ENCODE peak calls at places on chromosomes 16 and 17, in five cellular contexts. One of them, this sample, is unnamed.

GRCh38 chr17:78976907-78977680 is 2.6 kb downstream of the LGALS3BP start:
- DNase-seq in RWPE1: no peak
- DNase-seq in ascending aorta: no peak
- DNase-seq in pancreas: no peak
- DNase-seq in CD8-positive, alpha-beta memory T cell: no peak
- DNase-seq in this sample: no peak

GRCh38 chr17:75681289-75681688 is 14.2 kb downstream of the SAP30BP start:
- DNase-seq in RWPE1: peak
- DNase-seq in CD8-positive, alpha-beta memory T cell: no peak
- DNase-seq in pancreas: no peak
- DNase-seq in ascending aorta: no peak
- DNase-seq in this sample: no peak

GRCh38 chr17:42508426-42509164 is 27.4 kb upstream of the NAGLU start:
- DNase-seq in CD8-positive, alpha-beta memory T cell: no peak
- DNase-seq in RWPE1: no peak
- DNase-seq in ascending aorta: no peak
- DNase-seq in pancreas: no peak
- DNase-seq in this sample: no peak

GRCh38 chr17:17609121-17609520 is 17.6 kb upstream of the PEMT start:
- DNase-seq in pancreas: no peak
- DNase-seq in CD8-positive, alpha-beta memory T cell: no peak
- DNase-seq in ascending aorta: no peak
- DNase-seq in RWPE1: peak
- DNase-seq in this sample: no peak

GRCh38 chr16:86740298-86740697 is 161.9 kb downstream of the FOXL1 start:
- DNase-seq in RWPE1: no peak
- DNase-seq in CD8-positive, alpha-beta memory T cell: no peak
- DNase-seq in ascending aorta: no peak
- DNase-seq in pancreas: no peak
- DNase-seq in this sample: no peak

GRCh38 chr16:78437352-78437968 is 338.0 kb downstream of the WWOX start:
- DNase-seq in pancreas: no peak
- DNase-seq in CD8-positive, alpha-beta memory T cell: peak
- DNase-seq in RWPE1: peak
- DNase-seq in ascending aorta: no peak
- DNase-seq in this sample: no peak

GRCh38 chr16:87661561-87661960 is 59.3 kb downstream of the JPH3 start:
- DNase-seq in pancreas: no peak
- DNase-seq in RWPE1: peak
- DNase-seq in CD8-positive, alpha-beta memory T cell: no peak
- DNase-seq in ascending aorta: no peak
- DNase-seq in this sample: no peak

GRCh38 chr16:49350265-49351103 is 23.1 kb upstream of the C16orf78 start:
- DNase-seq in RWPE1: peak
- DNase-seq in CD8-positive, alpha-beta memory T cell: peak
- DNase-seq in pancreas: peak
- DNase-seq in ascending aorta: peak
- DNase-seq in this sample: no peak

GRCh38 chr17:41565338-41565737 is 6.5 kb downstream of the KRT9 start:
- DNase-seq in RWPE1: no peak
- DNase-seq in pancreas: no peak
- DNase-seq in ascending aorta: no peak
- DNase-seq in CD8-positive, alpha-beta memory T cell: no peak
- DNase-seq in this sample: no peak

GRCh38 chr17:69173118-69173517 is 31.4 kb upstream of the ABCA6 start:
- DNase-seq in ascending aorta: no peak
- DNase-seq in pancreas: no peak
- DNase-seq in RWPE1: no peak
- DNase-seq in CD8-positive, alpha-beta memory T cell: no peak
- DNase-seq in this sample: no peak

GRCh38 chr17:5468075-5468473 is 708 bp downstream of the DHX33 start:
- DNase-seq in pancreas: no peak
- DNase-seq in RWPE1: peak
- DNase-seq in ascending aorta: no peak
- DNase-seq in CD8-positive, alpha-beta memory T cell: peak
- DNase-seq in this sample: no peak

GRCh38 chr17:17877548-17878358 is 41.0 kb upstream of the SREBF1 start:
- DNase-seq in CD8-positive, alpha-beta memory T cell: no peak
- DNase-seq in RWPE1: no peak
- DNase-seq in pancreas: peak
- DNase-seq in ascending aorta: peak
- DNase-seq in this sample: peak

GRCh38 chr16:28597692-28598261 is 927 bp upstream of the SULT1A2 start:
- DNase-seq in ascending aorta: no peak
- DNase-seq in CD8-positive, alpha-beta memory T cell: no peak
- DNase-seq in RWPE1: no peak
- DNase-seq in pancreas: no peak
- DNase-seq in this sample: no peak

GRCh38 chr17:74150428-74151025 is 53.0 kb upstream of the RPL38 start:
- DNase-seq in RWPE1: no peak
- DNase-seq in CD8-positive, alpha-beta memory T cell: no peak
- DNase-seq in pancreas: no peak
- DNase-seq in ascending aorta: no peak
- DNase-seq in this sample: no peak

GRCh38 chr16:4408323-4408690 is 8.1 kb downstream of the CORO7 start:
- DNase-seq in pancreas: no peak
- DNase-seq in ascending aorta: no peak
- DNase-seq in CD8-positive, alpha-beta memory T cell: peak
- DNase-seq in RWPE1: no peak
- DNase-seq in this sample: no peak

GRCh38 chr17:66952031-66952524 is 12.4 kb upstream of the CACNG4 start:
- DNase-seq in ascending aorta: no peak
- DNase-seq in pancreas: no peak
- DNase-seq in RWPE1: peak
- DNase-seq in CD8-positive, alpha-beta memory T cell: no peak
- DNase-seq in this sample: no peak

GRCh38 chr17:42275527-42276358 is 448 bp downstream of the STAT5B start:
- DNase-seq in pancreas: no peak
- DNase-seq in ascending aorta: no peak
- DNase-seq in RWPE1: no peak
- DNase-seq in CD8-positive, alpha-beta memory T cell: peak
- DNase-seq in this sample: no peak

GRCh38 chr16:23952128-23953041 is 116.6 kb downstream of the PRKCB start:
- DNase-seq in CD8-positive, alpha-beta memory T cell: peak
- DNase-seq in RWPE1: no peak
- DNase-seq in pancreas: no peak
- DNase-seq in ascending aorta: no peak
- DNase-seq in this sample: no peak

GRCh38 chr16:80347900-80348299 is 192.9 kb upstream of the DYNLRB2 start:
- DNase-seq in CD8-positive, alpha-beta memory T cell: no peak
- DNase-seq in ascending aorta: no peak
- DNase-seq in pancreas: no peak
- DNase-seq in RWPE1: no peak
- DNase-seq in this sample: no peak

GRCh38 chr17:28405632-28406477 is at the start of gene SLC46A1:
- DNase-seq in CD8-positive, alpha-beta memory T cell: peak
- DNase-seq in RWPE1: peak
- DNase-seq in ascending aorta: peak
- DNase-seq in pancreas: peak
- DNase-seq in this sample: no peak

GRCh38 chr17:7021993-7022778 is 664 bp upstream of the BCL6B start:
- DNase-seq in RWPE1: peak
- DNase-seq in ascending aorta: peak
- DNase-seq in CD8-positive, alpha-beta memory T cell: peak
- DNase-seq in pancreas: peak
- DNase-seq in this sample: no peak

GRCh38 chr17:66964930-66965800 is 658 bp downstream of the CACNG4 start:
- DNase-seq in RWPE1: peak
- DNase-seq in CD8-positive, alpha-beta memory T cell: no peak
- DNase-seq in pancreas: peak
- DNase-seq in ascending aorta: no peak
- DNase-seq in this sample: no peak

GRCh38 chr16:70681382-70682238 is 4.2 kb downstream of the MTSS2 start:
- DNase-seq in CD8-positive, alpha-beta memory T cell: no peak
- DNase-seq in RWPE1: no peak
- DNase-seq in ascending aorta: no peak
- DNase-seq in pancreas: peak
- DNase-seq in this sample: no peak

GRCh38 chr16:70683146-70683944 is 2.5 kb downstream of the MTSS2 start:
- DNase-seq in ascending aorta: no peak
- DNase-seq in CD8-positive, alpha-beta memory T cell: no peak
- DNase-seq in RWPE1: no peak
- DNase-seq in pancreas: peak
- DNase-seq in this sample: no peak

GRCh38 chr16:70680495-70681381 is 5.1 kb downstream of the MTSS2 start:
- DNase-seq in ascending aorta: no peak
- DNase-seq in pancreas: peak
- DNase-seq in RWPE1: no peak
- DNase-seq in CD8-positive, alpha-beta memory T cell: no peak
- DNase-seq in this sample: no peak

GRCh38 chr16:70684146-70685060 is 1.4 kb downstream of the MTSS2 start:
- DNase-seq in pancreas: peak
- DNase-seq in ascending aorta: no peak
- DNase-seq in RWPE1: no peak
- DNase-seq in CD8-positive, alpha-beta memory T cell: no peak
- DNase-seq in this sample: no peak

DNA sequence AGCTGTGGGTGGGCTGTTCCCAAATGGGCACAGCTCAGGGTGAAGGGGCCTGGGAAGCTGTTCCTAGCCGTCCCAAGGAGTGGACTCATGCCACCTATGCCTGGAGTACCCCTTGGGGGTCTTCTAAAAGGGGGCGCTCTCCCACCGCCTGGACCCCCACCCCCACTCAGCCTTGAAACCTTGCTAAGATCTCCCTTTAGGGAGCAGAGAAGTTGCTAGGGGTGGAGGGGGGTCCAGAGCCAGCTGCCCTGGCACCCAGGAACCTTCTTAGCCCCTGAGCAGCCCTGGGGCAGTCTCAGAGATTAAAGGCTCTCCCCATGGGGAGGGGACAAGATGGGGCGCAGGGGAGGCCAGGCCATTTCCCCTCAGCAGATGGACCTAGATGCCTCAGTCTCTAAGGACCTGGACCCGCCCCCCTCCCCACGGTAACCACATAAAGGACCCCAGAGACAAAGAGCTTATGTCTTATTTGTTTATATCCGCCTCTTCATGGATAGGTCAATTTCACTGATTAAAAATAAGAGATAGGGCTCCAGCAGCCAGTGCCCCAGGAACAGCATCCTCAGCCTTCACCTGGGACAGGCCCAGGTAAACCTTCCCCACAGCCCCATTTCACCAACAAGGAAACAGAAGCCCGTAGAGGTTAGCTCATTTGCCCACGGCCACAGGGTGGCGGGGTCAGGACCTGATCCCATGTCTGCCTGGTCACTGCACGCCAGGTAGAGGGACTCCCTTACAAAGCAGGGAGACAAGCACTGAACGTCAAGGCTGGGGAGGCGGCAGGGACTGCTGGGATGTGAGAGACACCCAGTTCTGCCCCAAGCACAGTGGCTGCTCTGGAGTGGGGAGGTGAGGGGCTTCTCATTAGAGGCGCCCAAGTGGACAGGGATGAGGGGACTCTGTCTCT is 3.4 kb downstream of the MTSS2 start:
- DNase-seq in pancreas: peak
- DNase-seq in RWPE1: no peak
- DNase-seq in CD8-positive, alpha-beta memory T cell: no peak
- DNase-seq in ascending aorta: no peak
- DNase-seq in this sample: no peak
- H3K27ac ChIP-seq in pancreas: no peak
- H3K27ac ChIP-seq in RWPE1: peak
- H3K27ac ChIP-seq in CD8-positive, alpha-beta memory T cell: no peak
- H3K27ac ChIP-seq in ascending aorta: peak
- H3K27ac ChIP-seq in this sample: peak

GRCh38 chr17:50923611-50924010 is 57.5 kb upstream of the TOB1 start:
- DNase-seq in RWPE1: no peak
- DNase-seq in ascending aorta: no peak
- DNase-seq in CD8-positive, alpha-beta memory T cell: no peak
- DNase-seq in pancreas: peak
- DNase-seq in this sample: no peak

GRCh38 chr17:50924300-50924699 is 58.1 kb upstream of the TOB1 start:
- DNase-seq in CD8-positive, alpha-beta memory T cell: no peak
- DNase-seq in pancreas: no peak
- DNase-seq in RWPE1: no peak
- DNase-seq in ascending aorta: no peak
- DNase-seq in this sample: no peak

GRCh38 chr17:50920891-50921595 is 54.9 kb upstream of the TOB1 start:
- DNase-seq in ascending aorta: no peak
- DNase-seq in RWPE1: no peak
- DNase-seq in CD8-positive, alpha-beta memory T cell: no peak
- DNase-seq in pancreas: peak
- DNase-seq in this sample: no peak

GRCh38 chr17:50922107-50922506 is 56.0 kb upstream of the TOB1 start:
- DNase-seq in CD8-positive, alpha-beta memory T cell: no peak
- DNase-seq in pancreas: peak
- DNase-seq in ascending aorta: no peak
- DNase-seq in RWPE1: peak
- DNase-seq in this sample: no peak

DNA sequence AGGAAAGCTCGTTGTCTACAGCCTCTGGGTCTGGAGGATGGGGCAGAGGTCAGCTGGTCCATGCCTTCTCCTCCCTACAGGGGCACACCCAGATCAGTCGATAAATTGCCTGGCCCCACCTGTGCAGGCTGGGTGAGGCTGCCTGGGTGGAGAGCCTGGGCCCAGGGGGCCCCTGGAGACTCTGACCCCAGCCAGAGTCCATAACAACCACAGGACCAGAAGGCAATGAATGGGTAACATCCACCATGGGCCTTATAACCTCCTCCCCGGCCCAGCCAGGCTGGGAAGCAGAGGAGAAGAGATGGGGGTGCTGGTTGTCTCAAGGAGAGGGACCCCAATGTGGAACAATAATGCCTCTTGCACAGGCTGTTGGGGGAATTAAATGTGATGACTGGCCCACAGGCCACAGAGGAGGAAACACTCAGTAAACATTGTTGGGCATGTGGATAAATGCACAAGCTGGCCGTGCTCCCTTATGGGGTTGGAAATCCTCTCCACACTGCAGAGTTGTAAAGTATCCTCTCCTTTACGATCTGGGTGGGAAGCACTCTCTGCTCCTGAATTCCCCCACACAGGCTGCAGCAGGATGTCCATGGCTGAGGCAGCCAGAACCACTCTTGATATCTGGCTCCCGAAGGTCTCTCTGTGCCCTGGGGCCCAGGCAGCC is 56.7 kb upstream of the TOB1 start:
- DNase-seq in pancreas: peak
- DNase-seq in ascending aorta: no peak
- DNase-seq in CD8-positive, alpha-beta memory T cell: no peak
- DNase-seq in RWPE1: no peak
- DNase-seq in this sample: no peak
- H3K27ac ChIP-seq in pancreas: no peak
- H3K27ac ChIP-seq in ascending aorta: no peak
- H3K27ac ChIP-seq in CD8-positive, alpha-beta memory T cell: no peak
- H3K27ac ChIP-seq in RWPE1: peak
- H3K27ac ChIP-seq in this sample: no peak

DNA sequence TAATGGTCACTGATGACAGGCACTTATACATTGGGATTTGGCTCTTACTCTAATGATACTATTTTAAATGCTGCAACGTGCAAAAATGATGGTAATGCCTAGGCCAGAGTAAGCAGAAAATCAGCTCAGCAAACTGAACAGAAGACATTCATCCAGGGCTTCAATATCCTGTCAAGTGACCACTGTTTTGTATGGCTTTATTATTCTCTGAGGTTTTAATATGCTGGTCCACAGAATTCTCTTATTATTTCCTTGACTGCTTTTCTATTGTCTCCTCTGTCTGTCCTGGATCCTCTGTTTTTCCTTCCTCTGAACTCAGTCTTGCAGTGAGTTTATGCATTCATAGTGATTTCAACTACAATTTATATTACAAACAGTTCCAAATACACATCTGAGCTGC is 90.8 kb upstream of the PMFBP1 start:
- DNase-seq in CD8-positive, alpha-beta memory T cell: no peak
- DNase-seq in ascending aorta: no peak
- DNase-seq in RWPE1: no peak
- DNase-seq in pancreas: no peak
- DNase-seq in this sample: no peak
- H3K27ac ChIP-seq in CD8-positive, alpha-beta memory T cell: no peak
- H3K27ac ChIP-seq in ascending aorta: no peak
- H3K27ac ChIP-seq in RWPE1: no peak
- H3K27ac ChIP-seq in pancreas: no peak
- H3K27ac ChIP-seq in this sample: no peak

GRCh38 chr17:4194796-4195195 is 51.8 kb downstream of the CYB5D2 start:
- DNase-seq in ascending aorta: peak
- DNase-seq in CD8-positive, alpha-beta memory T cell: no peak
- DNase-seq in pancreas: no peak
- DNase-seq in RWPE1: no peak
- DNase-seq in this sample: no peak
- H3K27ac ChIP-seq in ascending aorta: peak
- H3K27ac ChIP-seq in CD8-positive, alpha-beta memory T cell: no peak
- H3K27ac ChIP-seq in pancreas: no peak
- H3K27ac ChIP-seq in RWPE1: no peak
- H3K27ac ChIP-seq in this sample: peak

This sample was measured in thoracic aorta.